ENCODE peak calls at places on chromosomes 13 and 19, in six cellular contexts. One of them, this sample, is unnamed.

GRCh38 chr19:17680235-17680722 is 7.9 kb downstream of the UNC13A start:
- DNase-seq in stomach: peak; percentile 57
- DNase-seq in uterus: peak; percentile 58
- DNase-seq in IMR-90: peak; percentile 62
- DNase-seq in ovary: peak; percentile 65
- DNase-seq in erythroblast: peak; percentile 49
- DNase-seq in this sample: no peak

GRCh38 chr19:29858000-29858596 is 46.3 kb downstream of the CCNE1 start:
- DNase-seq in stomach: peak; percentile 50
- DNase-seq in uterus: no peak
- DNase-seq in erythroblast: peak; percentile 45
- DNase-seq in IMR-90: no peak
- DNase-seq in ovary: no peak
- DNase-seq in this sample: peak; percentile 82

GRCh38 chr13:76035711-76036110 is 399.6 kb downstream of the LMO7 start:
- DNase-seq in uterus: no peak
- DNase-seq in IMR-90: peak; percentile 74
- DNase-seq in ovary: no peak
- DNase-seq in stomach: no peak
- DNase-seq in erythroblast: no peak
- DNase-seq in this sample: no peak

GRCh38 chr19:15320118-15320517 is 12.2 kb downstream of the BRD4 start:
- DNase-seq in stomach: no peak
- DNase-seq in uterus: no peak
- DNase-seq in ovary: no peak
- DNase-seq in erythroblast: no peak
- DNase-seq in IMR-90: peak; percentile 73
- DNase-seq in this sample: no peak

GRCh38 chr19:17779281-17779930 is 15.5 kb upstream of the B3GNT3 start:
- DNase-seq in ovary: peak; percentile 49
- DNase-seq in uterus: no peak
- DNase-seq in erythroblast: no peak
- DNase-seq in IMR-90: peak; percentile 15
- DNase-seq in stomach: no peak
- DNase-seq in this sample: peak; percentile 79

GRCh38 chr19:18846862-18847515 is 15.2 kb downstream of the UPF1 start:
- DNase-seq in ovary: peak; percentile 83
- DNase-seq in erythroblast: peak; percentile 84
- DNase-seq in stomach: peak; percentile 80
- DNase-seq in IMR-90: peak; percentile 69
- DNase-seq in uterus: peak; percentile 78
- DNase-seq in this sample: peak; percentile 86

GRCh38 chr19:3860499-3860898 is 8.3 kb downstream of the ZFR2 start:
- DNase-seq in erythroblast: no peak
- DNase-seq in ovary: no peak
- DNase-seq in uterus: no peak
- DNase-seq in IMR-90: no peak
- DNase-seq in stomach: no peak
- DNase-seq in this sample: no peak

GRCh38 chr13:91398413-91399188 is at the start of gene GPC5:
- DNase-seq in erythroblast: peak; percentile 85
- DNase-seq in stomach: peak; percentile 80
- DNase-seq in IMR-90: peak; percentile 43
- DNase-seq in uterus: peak; percentile 28
- DNase-seq in ovary: peak; percentile 46
- DNase-seq in this sample: peak; percentile 33

GRCh38 chr13:84405286-84405685 is 523.0 kb upstream of the SLITRK1 start:
- DNase-seq in uterus: no peak
- DNase-seq in ovary: no peak
- DNase-seq in IMR-90: peak; percentile 64
- DNase-seq in stomach: no peak
- DNase-seq in erythroblast: no peak
- DNase-seq in this sample: no peak

GRCh38 chr19:3285647-3286176 is 61.3 kb downstream of the CELF5 start:
- DNase-seq in IMR-90: no peak
- DNase-seq in uterus: no peak
- DNase-seq in erythroblast: peak; percentile 86
- DNase-seq in ovary: no peak
- DNase-seq in stomach: no peak
- DNase-seq in this sample: no peak

GRCh38 chr19:5339470-5339949 is 1.1 kb downstream of the PTPRS start:
- DNase-seq in uterus: no peak
- DNase-seq in ovary: no peak
- DNase-seq in stomach: no peak
- DNase-seq in IMR-90: no peak
- DNase-seq in erythroblast: no peak
- DNase-seq in this sample: no peak

GRCh38 chr13:97435794-97436193 is 1.8 kb downstream of the RAP2A start:
- DNase-seq in IMR-90: no peak
- DNase-seq in erythroblast: peak; percentile 37
- DNase-seq in stomach: no peak
- DNase-seq in ovary: no peak
- DNase-seq in uterus: no peak
- DNase-seq in this sample: no peak

GRCh38 chr13:30576528-30576927 is 41.2 kb upstream of the USPL1 start:
- DNase-seq in IMR-90: peak; percentile 59
- DNase-seq in ovary: no peak
- DNase-seq in erythroblast: peak; percentile 90
- DNase-seq in stomach: no peak
- DNase-seq in uterus: no peak
- DNase-seq in this sample: no peak

GRCh38 chr19:30879225-30879624 is 470.0 kb downstream of the TSHZ3 start:
- DNase-seq in IMR-90: no peak
- DNase-seq in ovary: no peak
- DNase-seq in uterus: no peak
- DNase-seq in stomach: no peak
- DNase-seq in erythroblast: no peak
- DNase-seq in this sample: no peak

GRCh38 chr19:16824658-16825311 is 4.4 kb upstream of the SIN3B start:
- DNase-seq in ovary: no peak
- DNase-seq in erythroblast: no peak
- DNase-seq in stomach: no peak
- DNase-seq in uterus: peak; percentile 56
- DNase-seq in IMR-90: peak; percentile 51
- DNase-seq in this sample: no peak

GRCh38 chr19:53394522-53394973 is 401 bp upstream of the ZNF765 start:
- DNase-seq in uterus: peak; percentile 58
- DNase-seq in IMR-90: peak; percentile 61
- DNase-seq in ovary: peak; percentile 46
- DNase-seq in erythroblast: no peak
- DNase-seq in stomach: peak; percentile 31
- DNase-seq in this sample: no peak

GRCh38 chr19:39430675-39431593 is 4.8 kb downstream of the RPS16 start:
- DNase-seq in ovary: peak; percentile 27
- DNase-seq in stomach: no peak
- DNase-seq in uterus: no peak
- DNase-seq in erythroblast: no peak
- DNase-seq in IMR-90: peak; percentile 100
- DNase-seq in this sample: no peak

GRCh38 chr13:111913790-111914189 is 153.2 kb upstream of the SOX1 start:
- DNase-seq in ovary: no peak
- DNase-seq in stomach: no peak
- DNase-seq in erythroblast: no peak
- DNase-seq in IMR-90: no peak
- DNase-seq in uterus: no peak
- DNase-seq in this sample: no peak

GRCh38 chr13:32117696-32118095 is 86.1 kb downstream of the FRY start:
- DNase-seq in IMR-90: peak; percentile 8
- DNase-seq in stomach: peak; percentile 51
- DNase-seq in erythroblast: no peak
- DNase-seq in uterus: no peak
- DNase-seq in ovary: no peak
- DNase-seq in this sample: no peak

GRCh38 chr19:43820098-43820860 is 6.8 kb upstream of the ZNF283 start:
- DNase-seq in erythroblast: no peak
- DNase-seq in uterus: peak; percentile 20
- DNase-seq in IMR-90: peak; percentile 42
- DNase-seq in ovary: no peak
- DNase-seq in stomach: no peak
- DNase-seq in this sample: peak; percentile 44

GRCh38 chr13:51974485-51974884 is 36.8 kb downstream of the ATP7B start:
- DNase-seq in ovary: no peak
- DNase-seq in stomach: no peak
- DNase-seq in IMR-90: no peak
- DNase-seq in uterus: no peak
- DNase-seq in erythroblast: peak; percentile 38
- DNase-seq in this sample: no peak

DNA sequence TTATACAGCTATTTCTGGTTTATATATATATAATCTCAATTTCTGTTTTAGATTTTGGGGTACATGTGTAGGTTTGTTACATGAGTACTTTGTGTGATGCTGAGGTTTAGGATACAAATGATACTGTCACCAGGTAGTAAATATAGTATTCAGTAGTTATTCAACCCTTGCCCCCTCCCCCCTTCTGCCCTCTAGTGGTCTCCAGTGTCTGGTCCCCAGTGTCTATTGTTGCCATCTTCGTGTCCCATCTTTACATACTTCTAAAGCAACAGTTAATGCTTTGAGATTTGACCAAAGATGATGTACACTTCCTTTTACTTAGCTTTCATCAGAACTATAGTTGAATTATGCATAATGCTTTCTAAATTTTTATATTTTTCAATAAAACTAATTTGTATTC is 1623.4 kb upstream of the PRR20A start:
- DNase-seq in IMR-90: no peak
- DNase-seq in erythroblast: peak; percentile 1
- DNase-seq in stomach: no peak
- DNase-seq in ovary: no peak
- DNase-seq in uterus: no peak
- DNase-seq in this sample: peak; percentile 61
- TF ChIP-seq POLR2A in IMR-90: no peak
- TF ChIP-seq POLR2A in erythroblast: no peak
- TF ChIP-seq POLR2A in stomach: no peak
- TF ChIP-seq POLR2A in ovary: no peak
- TF ChIP-seq POLR2A in uterus: no peak
- TF ChIP-seq POLR2A in this sample: no peak

GRCh38 chr19:37909661-37910199 is 2.7 kb downstream of the SIPA1L3 start:
- DNase-seq in ovary: no peak
- DNase-seq in IMR-90: no peak
- DNase-seq in stomach: no peak
- DNase-seq in erythroblast: no peak
- DNase-seq in uterus: no peak
- DNase-seq in this sample: no peak

GRCh38 chr19:37903096-37903495 is 3.3 kb downstream of the WDR87 start:
- DNase-seq in stomach: no peak
- DNase-seq in uterus: no peak
- DNase-seq in ovary: no peak
- DNase-seq in erythroblast: no peak
- DNase-seq in IMR-90: no peak
- DNase-seq in this sample: no peak

GRCh38 chr19:37907735-37908066 is 693 bp downstream of the SIPA1L3 start:
- DNase-seq in IMR-90: no peak
- DNase-seq in stomach: no peak
- DNase-seq in uterus: no peak
- DNase-seq in erythroblast: no peak
- DNase-seq in ovary: no peak
- DNase-seq in this sample: no peak

GRCh38 chr19:37905936-37906867 is at the start of gene WDR87:
- DNase-seq in uterus: peak; percentile 17
- DNase-seq in erythroblast: no peak
- DNase-seq in stomach: peak; percentile 48
- DNase-seq in IMR-90: no peak
- DNase-seq in ovary: peak; percentile 18
- DNase-seq in this sample: no peak

GRCh38 chr19:37906868-37907734 is at the start of gene SIPA1L3:
- DNase-seq in stomach: peak; percentile 97
- DNase-seq in uterus: peak; percentile 90
- DNase-seq in ovary: peak; percentile 89
- DNase-seq in IMR-90: peak; percentile 94
- DNase-seq in erythroblast: peak; percentile 93
- DNase-seq in this sample: peak; percentile 96
- TF ChIP-seq POLR2A in stomach: no peak
- TF ChIP-seq POLR2A in uterus: peak; percentile 62
- TF ChIP-seq POLR2A in ovary: no peak
- TF ChIP-seq POLR2A in IMR-90: peak; percentile 91
- TF ChIP-seq POLR2A in erythroblast: no peak
- TF ChIP-seq POLR2A in this sample: no peak

DNA sequence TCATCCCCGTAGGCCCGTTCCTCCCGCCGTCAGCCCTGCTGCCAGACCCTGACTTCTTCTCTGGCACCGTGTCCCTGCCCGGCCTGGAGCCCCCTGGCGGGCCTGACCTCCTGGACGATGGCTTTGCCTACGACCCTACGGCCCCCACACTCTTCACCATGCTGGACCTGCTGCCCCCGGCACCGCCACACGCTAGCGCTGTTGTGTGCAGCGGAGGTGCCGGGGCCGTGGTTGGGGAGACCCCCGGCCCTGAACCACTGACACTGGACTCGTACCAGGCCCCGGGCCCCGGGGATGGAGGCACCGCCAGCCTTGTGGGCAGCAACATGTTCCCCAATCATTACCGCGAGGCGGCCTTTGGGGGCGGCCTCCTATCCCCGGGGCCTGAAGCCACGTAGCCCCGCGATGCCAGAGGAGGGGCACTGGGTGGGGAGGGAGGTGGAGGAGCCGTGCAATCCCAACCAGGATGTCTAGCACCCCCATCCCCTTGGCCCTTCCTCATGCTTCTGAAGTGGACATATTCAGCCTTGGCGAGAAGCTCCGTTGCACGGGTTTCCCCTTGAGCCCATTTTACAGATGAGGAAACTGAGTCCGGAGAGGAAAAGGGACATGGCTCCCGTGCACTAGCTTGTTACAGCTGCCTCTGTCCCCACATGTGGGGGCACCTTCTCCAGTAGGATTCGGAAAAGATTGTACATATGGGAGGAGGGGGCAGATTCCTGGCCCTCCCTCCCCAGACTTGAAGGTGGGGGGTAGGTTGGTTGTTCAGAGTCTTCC is 1.3 kb upstream of the CLASRP start:
- DNase-seq in erythroblast: no peak
- DNase-seq in IMR-90: no peak
- DNase-seq in uterus: no peak
- DNase-seq in ovary: peak; percentile 24
- DNase-seq in stomach: no peak
- DNase-seq in this sample: no peak
- TF ChIP-seq POLR2A in erythroblast: no peak
- TF ChIP-seq POLR2A in IMR-90: no peak
- TF ChIP-seq POLR2A in uterus: no peak
- TF ChIP-seq POLR2A in ovary: no peak
- TF ChIP-seq POLR2A in stomach: no peak
- TF ChIP-seq POLR2A in this sample: no peak

DNA sequence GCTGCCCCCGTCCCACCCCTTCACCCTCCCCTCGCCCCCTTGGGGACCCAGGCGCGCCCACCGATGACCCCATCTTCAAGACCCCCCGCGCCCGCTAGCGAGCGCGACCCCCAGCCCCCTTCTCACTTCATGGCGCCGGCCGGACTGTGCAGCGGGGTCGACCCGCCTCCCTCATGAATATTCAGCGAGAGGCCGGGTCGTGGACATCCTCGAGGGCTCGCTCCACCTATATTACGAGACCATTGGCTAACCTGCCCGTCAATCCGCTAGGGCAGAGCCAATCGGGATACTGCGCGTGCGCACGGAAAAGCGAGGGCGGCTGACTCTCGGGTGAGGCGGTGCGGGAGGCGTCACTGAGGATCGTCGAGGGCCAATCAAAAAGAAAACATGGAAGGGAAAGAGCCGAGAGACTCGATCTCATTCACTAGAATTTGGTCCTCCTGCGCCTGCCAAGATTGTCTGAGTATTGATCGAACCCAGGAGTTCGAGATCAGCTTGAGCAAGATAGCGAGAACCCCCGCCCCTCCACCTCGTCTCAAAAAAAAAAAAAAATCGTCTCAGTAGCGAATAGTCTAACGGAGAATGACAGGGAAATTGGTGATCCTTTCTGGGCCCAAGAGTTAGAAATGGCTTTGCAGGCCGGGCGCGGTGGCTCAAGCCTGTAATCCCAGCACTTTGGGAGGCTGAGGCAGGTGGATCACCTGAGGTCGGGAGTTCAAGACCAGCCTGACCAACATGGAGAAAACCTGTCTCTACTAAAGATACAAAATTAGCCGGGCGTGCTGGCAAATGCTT is at the start of gene ERCC2:
- DNase-seq in uterus: peak; percentile 99
- DNase-seq in stomach: peak; percentile 100
- DNase-seq in ovary: peak; percentile 99
- DNase-seq in erythroblast: peak; percentile 99
- DNase-seq in IMR-90: peak; percentile 99
- DNase-seq in this sample: peak; percentile 100
- TF ChIP-seq POLR2A in uterus: peak; percentile 62
- TF ChIP-seq POLR2A in stomach: no peak
- TF ChIP-seq POLR2A in ovary: no peak
- TF ChIP-seq POLR2A in erythroblast: peak; percentile 70
- TF ChIP-seq POLR2A in IMR-90: no peak
- TF ChIP-seq POLR2A in this sample: no peak

This sample was measured in H1.